ENCODE peak calls at places on chromosomes 3 and 15, in five cellular contexts. One of them, this sample, is unnamed. For H3K4me1 and H3K9me3, the result is how much of the 10 kb centered on the place peaks cover.

GRCh38 chr3:185822221-185822956 is 2.5 kb downstream of the IGF2BP2 start:
- DNase-seq in SJSA1: no peak
- DNase-seq in tibial nerve: no peak
- DNase-seq in ovary: no peak
- DNase-seq in uterus: no peak
- DNase-seq in this sample: no peak

GRCh38 chr3:120148187-120148954 is 54.1 kb upstream of the GSK3B start:
- DNase-seq in SJSA1: no peak
- DNase-seq in tibial nerve: no peak
- DNase-seq in uterus: no peak
- DNase-seq in ovary: no peak
- DNase-seq in this sample: no peak

GRCh38 chr15:64856429-64857145 is 14.9 kb downstream of the PLEKHO2 start:
- DNase-seq in SJSA1: peak
- DNase-seq in uterus: peak
- DNase-seq in tibial nerve: peak
- DNase-seq in ovary: peak
- DNase-seq in this sample: peak

GRCh38 chr3:112775011-112775742 is 71.5 kb downstream of the CD200R1L start:
- DNase-seq in tibial nerve: no peak
- DNase-seq in uterus: peak
- DNase-seq in SJSA1: no peak
- DNase-seq in ovary: no peak
- DNase-seq in this sample: peak

GRCh38 chr3:18751514-18751913 is 326.4 kb upstream of the SATB1 start:
- DNase-seq in ovary: no peak
- DNase-seq in SJSA1: no peak
- DNase-seq in uterus: no peak
- DNase-seq in tibial nerve: no peak
- DNase-seq in this sample: no peak

GRCh38 chr3:64377942-64378341 is 152.7 kb upstream of the PRICKLE2 start:
- DNase-seq in tibial nerve: no peak
- DNase-seq in SJSA1: no peak
- DNase-seq in ovary: no peak
- DNase-seq in uterus: no peak
- DNase-seq in this sample: no peak

GRCh38 chr15:85379403-85380131 is 836 bp upstream of the AKAP13 start:
- DNase-seq in uterus: no peak
- DNase-seq in ovary: no peak
- DNase-seq in SJSA1: no peak
- DNase-seq in tibial nerve: peak
- DNase-seq in this sample: peak

GRCh38 chr3:156840826-156841689 is 14.9 kb downstream of the LEKR1 start:
- DNase-seq in ovary: no peak
- DNase-seq in tibial nerve: no peak
- DNase-seq in SJSA1: no peak
- DNase-seq in uterus: no peak
- DNase-seq in this sample: no peak

GRCh38 chr3:46411271-46411670 is 4.2 kb downstream of the CCRL2 start:
- DNase-seq in SJSA1: no peak
- DNase-seq in uterus: no peak
- DNase-seq in tibial nerve: no peak
- DNase-seq in ovary: no peak
- DNase-seq in this sample: no peak

GRCh38 chr15:82585072-82585471 is 44.8 kb upstream of the RPS17 start:
- DNase-seq in tibial nerve: no peak
- DNase-seq in uterus: no peak
- DNase-seq in SJSA1: no peak
- DNase-seq in ovary: no peak
- DNase-seq in this sample: peak

GRCh38 chr3:9388562-9389272 is 8.7 kb upstream of the SETD5 start:
- DNase-seq in SJSA1: no peak
- DNase-seq in uterus: no peak
- DNase-seq in ovary: no peak
- DNase-seq in tibial nerve: no peak
- DNase-seq in this sample: no peak

GRCh38 chr3:28835751-28836150 is 445.1 kb upstream of the RBMS3 start:
- DNase-seq in uterus: no peak
- DNase-seq in SJSA1: no peak
- DNase-seq in ovary: peak
- DNase-seq in tibial nerve: no peak
- DNase-seq in this sample: no peak

GRCh38 chr3:101867521-101867920 is 18.2 kb downstream of the NFKBIZ start:
- DNase-seq in tibial nerve: no peak
- DNase-seq in ovary: no peak
- DNase-seq in uterus: no peak
- DNase-seq in SJSA1: no peak
- DNase-seq in this sample: no peak

GRCh38 chr3:174581551-174581950 is 277.6 kb upstream of the NAALADL2 start:
- DNase-seq in uterus: no peak
- DNase-seq in tibial nerve: no peak
- DNase-seq in ovary: no peak
- DNase-seq in SJSA1: no peak
- DNase-seq in this sample: no peak

GRCh38 chr15:74196175-74196574 is 6.4 kb downstream of the STRA6 start:
- DNase-seq in SJSA1: peak
- DNase-seq in ovary: peak
- DNase-seq in tibial nerve: no peak
- DNase-seq in uterus: peak
- DNase-seq in this sample: peak

GRCh38 chr3:119240101-119240581 is 537 bp downstream of the B4GALT4 start:
- DNase-seq in uterus: peak
- DNase-seq in tibial nerve: peak
- DNase-seq in ovary: no peak
- DNase-seq in SJSA1: no peak
- DNase-seq in this sample: peak

GRCh38 chr3:72071624-72072023 is 286.7 kb upstream of the PROK2 start:
- DNase-seq in tibial nerve: no peak
- DNase-seq in uterus: no peak
- DNase-seq in SJSA1: no peak
- DNase-seq in ovary: no peak
- DNase-seq in this sample: no peak

GRCh38 chr3:2300938-2301337 is 202.3 kb downstream of the CNTN4 start:
- DNase-seq in tibial nerve: no peak
- DNase-seq in ovary: no peak
- DNase-seq in uterus: no peak
- DNase-seq in SJSA1: no peak
- DNase-seq in this sample: no peak

GRCh38 chr3:123157598-123158287 is 44.0 kb upstream of the SEC22A start:
- DNase-seq in SJSA1: no peak
- DNase-seq in ovary: no peak
- DNase-seq in tibial nerve: no peak
- DNase-seq in uterus: no peak
- DNase-seq in this sample: peak

GRCh38 chr3:31066999-31067398 is 172.5 kb upstream of the GADL1 start:
- DNase-seq in tibial nerve: peak
- DNase-seq in SJSA1: no peak
- DNase-seq in ovary: no peak
- DNase-seq in uterus: peak
- DNase-seq in this sample: peak

GRCh38 chr15:53445531-53445930 is 313.9 kb downstream of the WDR72 start:
- DNase-seq in ovary: no peak
- DNase-seq in tibial nerve: no peak
- DNase-seq in uterus: no peak
- DNase-seq in SJSA1: no peak
- DNase-seq in this sample: no peak
- H3K4me1 ChIP-seq in ovary: under half
- H3K4me1 ChIP-seq in tibial nerve: under half
- H3K4me1 ChIP-seq in uterus: under half
- H3K4me1 ChIP-seq in SJSA1: under half
- H3K4me1 ChIP-seq in this sample: under half

GRCh38 chr15:87850916-87851315 is 405.6 kb downstream of the NTRK3 start:
- DNase-seq in tibial nerve: no peak
- DNase-seq in ovary: no peak
- DNase-seq in uterus: no peak
- DNase-seq in SJSA1: no peak
- DNase-seq in this sample: no peak
- H3K9me3 ChIP-seq in tibial nerve: under half
- H3K9me3 ChIP-seq in ovary: under half
- H3K9me3 ChIP-seq in uterus: under half
- H3K9me3 ChIP-seq in SJSA1: under half
- H3K9me3 ChIP-seq in this sample: under half

GRCh38 chr3:13066236-13066635 is 7.0 kb downstream of the IQSEC1 start:
- DNase-seq in SJSA1: no peak
- DNase-seq in ovary: no peak
- DNase-seq in tibial nerve: no peak
- DNase-seq in uterus: no peak
- DNase-seq in this sample: no peak

GRCh38 chr3:13069495-13069894 is 3.7 kb downstream of the IQSEC1 start:
- DNase-seq in SJSA1: no peak
- DNase-seq in uterus: no peak
- DNase-seq in ovary: no peak
- DNase-seq in tibial nerve: no peak
- DNase-seq in this sample: no peak

GRCh38 chr3:13065727-13066126 is 7.5 kb downstream of the IQSEC1 start:
- DNase-seq in uterus: no peak
- DNase-seq in SJSA1: no peak
- DNase-seq in ovary: no peak
- DNase-seq in tibial nerve: no peak
- DNase-seq in this sample: no peak

GRCh38 chr3:13068269-13069010 is 4.8 kb downstream of the IQSEC1 start:
- DNase-seq in uterus: no peak
- DNase-seq in tibial nerve: no peak
- DNase-seq in SJSA1: no peak
- DNase-seq in ovary: no peak
- DNase-seq in this sample: no peak

DNA sequence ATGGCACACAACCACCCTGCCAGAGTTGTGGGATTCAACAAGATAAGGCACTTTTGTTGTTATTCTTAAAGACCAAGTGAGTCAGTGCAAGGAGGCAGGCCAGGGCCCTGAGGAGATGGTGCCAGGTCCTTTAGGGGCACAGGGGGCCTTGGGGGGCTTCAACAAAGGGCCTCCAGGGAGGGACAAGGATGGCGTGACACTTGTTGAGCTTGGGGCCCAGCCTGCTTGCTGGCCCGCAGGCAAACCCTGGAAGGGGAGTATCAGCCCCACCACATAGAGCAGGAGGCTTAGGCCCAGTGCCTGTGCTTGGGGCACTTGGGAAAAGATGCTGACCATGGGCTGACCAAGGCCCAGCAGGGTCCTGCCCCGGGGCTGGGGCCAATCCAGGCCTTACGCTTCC is 5.5 kb downstream of the IQSEC1 start:
- DNase-seq in ovary: no peak
- DNase-seq in uterus: no peak
- DNase-seq in tibial nerve: no peak
- DNase-seq in SJSA1: no peak
- DNase-seq in this sample: no peak
- H3K4me1 ChIP-seq in ovary: under half
- H3K4me1 ChIP-seq in uterus: under half
- H3K4me1 ChIP-seq in tibial nerve: under half
- H3K4me1 ChIP-seq in SJSA1: under half
- H3K4me1 ChIP-seq in this sample: under half

DNA sequence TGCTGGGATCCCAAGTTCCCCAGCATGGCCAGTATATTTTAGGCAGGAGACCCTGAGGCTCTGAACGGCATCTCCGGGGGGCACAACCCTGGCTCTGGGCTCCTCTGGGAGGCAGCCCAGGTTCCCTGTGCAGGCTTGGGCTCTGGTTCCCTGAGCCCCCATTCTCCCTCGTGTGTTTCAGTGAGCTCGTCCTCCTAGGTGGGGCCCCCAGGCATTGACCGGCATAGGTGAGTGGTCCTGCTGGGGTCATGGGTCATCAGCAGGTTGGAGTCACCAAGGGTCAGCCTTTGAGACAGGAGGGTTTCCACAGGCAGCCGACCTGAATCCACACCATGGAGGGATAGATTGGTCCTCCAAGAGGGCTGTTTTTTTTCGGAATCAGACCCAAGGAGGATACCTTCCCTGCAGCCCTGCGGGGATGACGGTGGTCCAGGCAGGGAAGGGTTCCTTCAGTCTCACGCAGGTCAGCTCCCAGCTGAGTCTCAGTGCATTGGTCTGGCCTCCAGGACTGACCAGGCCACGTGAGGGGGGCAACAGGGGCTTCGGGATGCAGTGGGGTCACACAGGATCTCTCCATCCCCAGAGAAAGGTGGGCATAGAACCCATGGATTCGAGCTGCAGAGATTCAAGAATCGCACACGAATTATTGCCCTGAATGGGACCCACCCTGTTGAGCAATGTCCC is 226.0 kb downstream of the SNRPN start:
- DNase-seq in ovary: peak
- DNase-seq in uterus: peak
- DNase-seq in tibial nerve: no peak
- DNase-seq in SJSA1: peak
- DNase-seq in this sample: peak
- H3K9me3 ChIP-seq in ovary: under half
- H3K9me3 ChIP-seq in uterus: under half
- H3K9me3 ChIP-seq in tibial nerve: half or more
- H3K9me3 ChIP-seq in SJSA1: under half
- H3K9me3 ChIP-seq in this sample: under half